ENCODE peak calls at places on chromosomes 2 and 18, in ten cellular contexts. L, D, K, W, F, R, M, H, P and J are unnamed samples.
A peak's percentile ranks its signal among the peaks of the same experiment; 100 is the strongest.

GRCh38 chr2:43482974-43483373 is 112.9 kb downstream of the THADA start:
- DNase-seq in M (no peak), R (peak; percentile 64), K (no peak), W (no peak), F (no peak), P (no peak), L (peak; percentile 72), H (no peak), D (peak; percentile 60), J (no peak)

GRCh38 chr2:86048888-86049287 is 56.8 kb downstream of the POLR1A start:
- DNase-seq in M (peak; percentile 21), L (peak; percentile 34), R (no peak), D (peak; percentile 88), K (no peak), F (no peak), W (no peak), P (no peak), H (no peak), J (no peak)

GRCh38 chr18:42929857-42930256 is 185.6 kb downstream of the RIT2 start:
- DNase-seq in L (peak; percentile 42), H (no peak), R (peak; percentile 12), F (no peak), W (no peak), K (no peak), M (no peak), D (no peak), P (no peak), J (no peak)

GRCh38 chr2:224145751-224146355 is 106.8 kb upstream of the SERPINE2 start:
- DNase-seq in M (no peak), D (peak; percentile 17), R (peak; percentile 91), P (no peak), F (no peak), L (peak; percentile 76), K (no peak), H (no peak), W (peak; percentile 52), J (no peak)

GRCh38 chr2:191607101-191607500 is 70.8 kb upstream of the NABP1 start:
- DNase-seq in F (no peak), H (no peak), M (no peak), P (no peak), K (no peak), D (no peak), R (peak; percentile 40), L (no peak), W (no peak), J (no peak)

GRCh38 chr18:3525870-3526420 is 76.0 kb downstream of the TGIF1 start:
- DNase-seq in H (no peak), P (peak; percentile 14), K (no peak), F (peak; percentile 10), M (peak; percentile 55), D (no peak), W (no peak), L (no peak), R (no peak), J (no peak)

GRCh38 chr2:165825041-165825440 is 31.0 kb upstream of the GALNT3 start:
- DNase-seq in K (no peak), L (peak; percentile 26), M (no peak), H (no peak), P (no peak), W (no peak), R (no peak), F (no peak), D (no peak), J (peak; percentile 37)

GRCh38 chr18:24678113-24678512 is 217.7 kb downstream of the HRH4 start:
- DNase-seq in W (no peak), F (no peak), K (no peak), L (no peak), R (no peak), P (no peak), D (no peak), H (no peak), M (no peak), J (no peak)

GRCh38 chr2:47512581-47513083 is 109.7 kb downstream of the MSH2 start:
- DNase-seq in F (no peak), P (no peak), H (no peak), D (no peak), R (no peak), W (no peak), K (no peak), M (no peak), L (peak; percentile 43), J (no peak)

GRCh38 chr18:77137851-77138250 is 5.3 kb upstream of the MBP start:
- DNase-seq in D (no peak), W (no peak), L (no peak), H (no peak), M (no peak), P (no peak), R (no peak), K (no peak), F (no peak), J (no peak)

GRCh38 chr2:8632755-8633154 is 49.1 kb upstream of the ID2 start:
- DNase-seq in R (no peak), D (no peak), W (no peak), H (no peak), K (no peak), M (no peak), P (no peak), F (no peak), L (no peak), J (no peak)

GRCh38 chr2:8636041-8636491 is 45.8 kb upstream of the ID2 start:
- DNase-seq in H (peak; percentile 51), F (no peak), K (no peak), D (no peak), R (no peak), W (no peak), L (no peak), P (no peak), M (no peak), J (no peak)

GRCh38 chr2:8634466-8635172 is 47.2 kb upstream of the ID2 start:
- DNase-seq in R (no peak), M (no peak), P (no peak), L (no peak), D (no peak), W (no peak), F (no peak), H (no peak), K (no peak), J (no peak)

GRCh38 chr2:8633186-8633734 is 48.6 kb upstream of the ID2 start:
- DNase-seq in M (no peak), W (no peak), F (no peak), R (no peak), H (no peak), L (no peak), K (no peak), D (no peak), P (no peak), J (no peak)

DNA sequence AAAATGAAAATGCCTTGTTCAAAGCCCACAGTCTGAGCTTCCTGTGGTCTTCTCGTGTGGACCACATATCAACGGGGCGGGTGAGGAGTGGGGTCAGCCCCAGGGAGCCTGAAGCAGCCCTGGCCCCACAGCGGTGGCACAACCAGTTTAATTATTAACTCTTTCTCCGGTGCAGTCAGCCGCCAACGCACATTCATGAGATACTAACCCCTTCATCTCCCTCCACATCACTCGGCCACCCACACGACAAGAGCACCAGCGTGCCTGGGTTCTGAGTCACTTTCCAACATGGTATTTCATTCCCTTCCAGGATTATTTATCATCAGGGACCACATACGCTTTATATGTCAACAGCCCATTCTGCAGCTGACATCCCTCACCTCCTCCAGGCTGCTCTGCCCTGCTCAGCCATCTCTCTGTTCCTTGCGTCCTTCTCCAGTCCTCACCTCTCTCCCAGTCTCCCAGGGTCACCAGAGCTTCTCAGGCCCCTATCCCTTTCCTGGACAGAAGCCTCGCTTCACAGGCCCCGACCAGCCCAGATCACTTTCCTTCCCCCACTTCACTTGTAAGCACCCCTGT is 48.0 kb upstream of the ID2 start:
- DNase-seq in M (no peak), P (no peak), F (no peak), K (no peak), L (peak; percentile 82), W (no peak), D (no peak), R (peak; percentile 94), H (no peak), J (no peak)
- H3K4me3 ChIP-seq in M (no peak overlapping the region), P (no peak overlapping the region), F (no peak overlapping the region), K (no peak overlapping the region), L (no peak overlapping the region), W (no peak overlapping the region), D (no peak overlapping the region), R (peak overlapping the region; percentile 53), H (no peak overlapping the region), J (no peak overlapping the region)

GRCh38 chr2:190501231-190501630 is 33.3 kb downstream of the NEMP2 start:
- DNase-seq in L (no peak), H (no peak), W (no peak), R (no peak), F (no peak), K (no peak), D (no peak), M (no peak), P (no peak), J (no peak)
- H3K27ac ChIP-seq in L (no peak overlapping the region), H (no peak overlapping the region), W (no peak overlapping the region), R (no peak overlapping the region), F (no peak overlapping the region), K (no peak overlapping the region), D (no peak overlapping the region), M (no peak overlapping the region), P (no peak overlapping the region), J (no peak overlapping the region)

GRCh38 chr2:9060819-9061218 is 57.3 kb upstream of the MBOAT2 start:
- DNase-seq in P (no peak), R (no peak), L (peak; percentile 33), M (no peak), F (no peak), W (no peak), H (no peak), K (no peak), D (no peak), J (no peak)

GRCh38 chr2:9071032-9071431 is 67.5 kb upstream of the MBOAT2 start:
- DNase-seq in D (no peak), K (no peak), W (no peak), P (no peak), M (no peak), R (peak; percentile 87), L (peak; percentile 26), H (no peak), F (no peak), J (no peak)

GRCh38 chr2:9069496-9069991 is 66.1 kb upstream of the MBOAT2 start:
- DNase-seq in F (no peak), R (no peak), H (no peak), W (no peak), M (no peak), L (no peak), P (no peak), K (no peak), D (no peak), J (no peak)

GRCh38 chr2:9063023-9063606 is 59.6 kb upstream of the MBOAT2 start:
- DNase-seq in F (no peak), P (no peak), K (no peak), L (peak; percentile 4), R (no peak), M (no peak), H (no peak), W (no peak), D (no peak), J (no peak)

GRCh38 chr2:9065901-9066300 is 62.4 kb upstream of the MBOAT2 start:
- DNase-seq in K (no peak), H (no peak), M (no peak), P (no peak), R (no peak), W (no peak), D (no peak), F (no peak), L (peak; percentile 10), J (no peak)
- H3K9me3 ChIP-seq in K (peaks cover 15% of the 10 kb centered on the region), H (no peaks in the 10 kb centered on the region), M (peaks cover 5% of the 10 kb centered on the region), P (no peaks in the 10 kb centered on the region), R (no peaks in the 10 kb centered on the region), W (peaks cover 11% of the 10 kb centered on the region), D (no peaks in the 10 kb centered on the region), F (no peaks in the 10 kb centered on the region), L (no peaks in the 10 kb centered on the region), J (no peaks in the 10 kb centered on the region)

GRCh38 chr2:202642567-202642966 is 7.8 kb downstream of the FAM117B start:
- DNase-seq in R (no peak), W (no peak), M (no peak), D (no peak), P (no peak), K (no peak), F (no peak), H (no peak), L (no peak), J (no peak)
- H3K4me3 ChIP-seq in R (no peak overlapping the region), W (no peak overlapping the region), M (peak overlapping the region; percentile 2), D (no peak overlapping the region), P (peak overlapping the region; percentile 13), K (no peak overlapping the region), F (peak overlapping the region; percentile 26), H (no peak overlapping the region), L (no peak overlapping the region), J (no peak overlapping the region)